ENCODE peak calls at places on chromosomes 2 and 18, in ten cellular contexts. Y, X, L, T, J, M, O, D, N and G are unnamed samples.

GRCh38 chr2:217517402-217517801 is 485.4 kb downstream of the TNS1 start:
- DNase-seq in T (no peak), J (no peak), N (no peak), O (no peak), Y (no peak), D (no peak), M (no peak), L (no peak), X (no peak), G (no peak)

GRCh38 chr18:44852818-44853217 is 172.1 kb downstream of the SETBP1 start:
- DNase-seq in N (no peak), O (no peak), D (no peak), L (no peak), T (no peak), M (no peak), J (no peak), Y (no peak), X (no peak), G (no peak)

GRCh38 chr2:207188601-207189000 is 22.9 kb upstream of the KLF7 start:
- DNase-seq in X (no peak), D (no peak), M (peak; percentile 80), J (no peak), L (no peak), T (no peak), O (no peak), N (no peak), Y (no peak), G (no peak)

GRCh38 chr2:3574155-3574554 is 905 bp upstream of the RPS7 start:
- DNase-seq in L (no peak), Y (no peak), D (no peak), X (no peak), J (no peak), O (no peak), T (no peak), N (no peak), M (no peak), G (no peak)

GRCh38 chr2:221485500-221485870 is 86.6 kb downstream of the EPHA4 start:
- DNase-seq in O (no peak), N (no peak), Y (no peak), D (no peak), X (no peak), J (no peak), L (no peak), T (no peak), M (no peak), G (no peak)

GRCh38 chr2:106108351-106108750 is 85.8 kb downstream of the UXS1 start:
- DNase-seq in L (no peak), X (no peak), N (no peak), J (no peak), D (peak; percentile 60), M (peak; percentile 43), O (no peak), T (no peak), Y (no peak), G (no peak)

GRCh38 chr2:191115391-191115790 is 35.4 kb downstream of the STAT4 start:
- DNase-seq in L (no peak), X (no peak), M (no peak), J (peak; percentile 82), T (no peak), O (no peak), D (no peak), Y (peak; percentile 21), N (no peak), G (peak; percentile 38)

GRCh38 chr18:464311-464659 is 36.2 kb downstream of the COLEC12 start:
- DNase-seq in T (no peak), O (no peak), N (no peak), L (no peak), X (no peak), Y (no peak), D (no peak), M (no peak), J (no peak), G (no peak)

GRCh38 chr2:165573534-165574461 is 104.3 kb downstream of the CSRNP3 start:
- DNase-seq in O (peak; percentile 45), J (no peak), D (peak; percentile 77), Y (no peak), L (peak; percentile 92), N (peak; percentile 62), T (peak; percentile 86), M (peak; percentile 62), X (peak; percentile 65), G (no peak)

GRCh38 chr2:102618452-102619413 is 620 bp upstream of the SLC9A2 start:
- DNase-seq in X (peak; percentile 22), M (peak; percentile 43), N (no peak), O (peak; percentile 60), T (peak; percentile 47), J (no peak), L (no peak), D (no peak), Y (no peak), G (no peak)

GRCh38 chr2:134284119-134284670 is 30.3 kb downstream of the MGAT5 start:
- DNase-seq in X (no peak), M (no peak), O (no peak), Y (no peak), J (no peak), D (no peak), T (no peak), N (no peak), L (no peak), G (no peak)

GRCh38 chr18:68507781-68508180 is 207.1 kb downstream of the TMX3 start:
- DNase-seq in N (no peak), M (no peak), X (no peak), T (no peak), L (no peak), Y (no peak), J (no peak), O (no peak), D (no peak), G (no peak)

GRCh38 chr2:239405071-239405470 is 4.3 kb upstream of the HDAC4 start:
- DNase-seq in O (no peak), J (no peak), X (no peak), M (no peak), Y (no peak), D (no peak), T (no peak), L (no peak), N (no peak), G (no peak)

GRCh38 chr2:238080518-238080917 is 19.6 kb upstream of the ESPNL start:
- DNase-seq in M (no peak), X (no peak), O (no peak), Y (no peak), D (no peak), T (no peak), J (no peak), L (no peak), N (peak; percentile 42), G (no peak)

GRCh38 chr2:240963376-240964220 is 34.8 kb upstream of the SNED1 start:
- DNase-seq in M (no peak), N (peak; percentile 51), J (no peak), Y (no peak), O (peak; percentile 41), T (no peak), L (no peak), D (no peak), X (peak; percentile 16), G (no peak)

DNA sequence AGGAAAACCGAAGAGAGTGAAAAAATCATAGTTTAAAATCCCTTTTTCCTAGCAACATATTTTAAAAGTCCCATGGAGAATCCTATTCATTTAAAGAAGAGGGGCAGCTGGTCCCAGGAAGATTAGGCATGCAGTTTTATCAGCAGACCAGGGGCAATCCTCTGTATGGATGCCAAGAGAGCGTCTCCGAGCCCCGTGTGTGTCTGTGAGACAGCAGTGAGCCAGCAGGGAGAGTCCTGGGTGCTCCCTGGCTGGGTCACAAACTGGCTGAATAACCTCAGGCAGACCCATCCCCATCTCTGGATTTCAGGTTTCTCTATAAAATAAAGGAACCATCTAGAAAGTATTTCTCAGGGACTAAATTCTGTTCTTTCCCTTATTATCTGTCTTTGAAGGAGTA is 128.2 kb upstream of the RIOK3 start:
- DNase-seq in L (no peak), T (no peak), X (no peak), Y (no peak), N (no peak), J (no peak), M (no peak), D (no peak), O (no peak), G (no peak)
- H3K27ac ChIP-seq in L (no peak overlapping the region), T (no peak overlapping the region), X (no peak overlapping the region), Y (no peak overlapping the region), N (no peak overlapping the region), J (no peak overlapping the region), M (no peak overlapping the region), D (no peak overlapping the region), O (no peak overlapping the region), G (no peak overlapping the region)

GRCh38 chr18:49172246-49172645 is 221.5 kb upstream of the SMAD7 start:
- DNase-seq in O (no peak), X (no peak), Y (no peak), M (no peak), L (no peak), D (no peak), N (no peak), J (no peak), T (no peak), G (no peak)

GRCh38 chr18:49175071-49175470 is 224.3 kb upstream of the SMAD7 start:
- DNase-seq in T (no peak), O (no peak), Y (no peak), D (no peak), M (no peak), N (no peak), J (no peak), X (no peak), L (no peak), G (no peak)

GRCh38 chr18:49177071-49177470 is 226.3 kb upstream of the SMAD7 start:
- DNase-seq in N (no peak), Y (no peak), J (no peak), O (no peak), D (no peak), T (no peak), X (no peak), L (no peak), M (peak; percentile 35), G (no peak)

GRCh38 chr18:49175476-49175875 is 224.7 kb upstream of the SMAD7 start:
- DNase-seq in O (no peak), J (no peak), T (no peak), N (no peak), D (no peak), Y (no peak), M (no peak), L (no peak), X (no peak), G (no peak)

GRCh38 chr18:49174478-49174877 is 223.7 kb upstream of the SMAD7 start:
- DNase-seq in M (no peak), L (no peak), D (no peak), J (no peak), O (no peak), Y (no peak), X (no peak), N (no peak), T (no peak), G (no peak)
- H3K27ac ChIP-seq in M (no peak overlapping the region), L (no peak overlapping the region), D (no peak overlapping the region), J (no peak overlapping the region), O (no peak overlapping the region), Y (no peak overlapping the region), X (no peak overlapping the region), N (no peak overlapping the region), T (no peak overlapping the region), G (no peak overlapping the region)

GRCh38 chr2:233775414-233775813 is 2.7 kb upstream of the MROH2A start:
- DNase-seq in M (no peak), J (no peak), X (no peak), D (no peak), L (no peak), O (no peak), T (no peak), N (no peak), Y (no peak), G (no peak)
- H3K27ac ChIP-seq in M (no peak overlapping the region), J (no peak overlapping the region), X (no peak overlapping the region), D (no peak overlapping the region), L (no peak overlapping the region), O (no peak overlapping the region), T (no peak overlapping the region), N (no peak overlapping the region), Y (no peak overlapping the region), G (no peak overlapping the region)

GRCh38 chr2:195660265-195660890 is 3.4 kb downstream of the SLC39A10 start:
- DNase-seq in J (peak; percentile 90), M (peak; percentile 85), Y (peak; percentile 72), O (no peak), T (peak; percentile 58), N (peak; percentile 80), D (no peak), X (peak; percentile 42), L (peak; percentile 94), G (no peak)
- H3K27ac ChIP-seq in J (peak overlapping the region; percentile 98), M (no peak overlapping the region), Y (peak overlapping the region; percentile 98), O (no peak overlapping the region), T (no peak overlapping the region), N (no peak overlapping the region), D (peak overlapping the region; percentile 100), X (no peak overlapping the region), L (peak overlapping the region; percentile 98), G (no peak overlapping the region)